ENCODE peak calls at places on chromosomes 16 and 17, in five cellular contexts. One of them, this sample, is unnamed. For H3K4me1, the result is how much of the 10 kb centered on the place peaks cover.

GRCh38 chr17:42189651-42189965 is 4.4 kb upstream of the HCRT start:
- DNase-seq in fibroblast of lung: no peak
- DNase-seq in CD8-positive, alpha-beta memory T cell: no peak
- DNase-seq in thoracic aorta: no peak
- DNase-seq in Karpas-422: no peak
- DNase-seq in this sample: no peak

GRCh38 chr16:81846105-81846504 is 67.0 kb downstream of the PLCG2 start:
- DNase-seq in CD8-positive, alpha-beta memory T cell: no peak
- DNase-seq in thoracic aorta: no peak
- DNase-seq in Karpas-422: no peak
- DNase-seq in fibroblast of lung: no peak
- DNase-seq in this sample: no peak

GRCh38 chr17:44438634-44439033 is 49.2 kb upstream of the ITGA2B start:
- DNase-seq in thoracic aorta: no peak
- DNase-seq in CD8-positive, alpha-beta memory T cell: no peak
- DNase-seq in fibroblast of lung: no peak
- DNase-seq in Karpas-422: no peak
- DNase-seq in this sample: no peak

GRCh38 chr17:45221081-45221996 is at the start of gene FMNL1:
- DNase-seq in Karpas-422: no peak
- DNase-seq in fibroblast of lung: no peak
- DNase-seq in thoracic aorta: no peak
- DNase-seq in CD8-positive, alpha-beta memory T cell: peak
- DNase-seq in this sample: peak

GRCh38 chr17:7445011-7445927 is at the start of gene CHRNB1:
- DNase-seq in thoracic aorta: no peak
- DNase-seq in CD8-positive, alpha-beta memory T cell: peak
- DNase-seq in fibroblast of lung: peak
- DNase-seq in Karpas-422: no peak
- DNase-seq in this sample: peak

GRCh38 chr17:82938486-82939212 is 98.8 kb upstream of the ZNF750 start:
- DNase-seq in fibroblast of lung: no peak
- DNase-seq in Karpas-422: no peak
- DNase-seq in thoracic aorta: no peak
- DNase-seq in CD8-positive, alpha-beta memory T cell: no peak
- DNase-seq in this sample: peak

GRCh38 chr17:61361084-61361483 is 38.6 kb upstream of the TBX2 start:
- DNase-seq in CD8-positive, alpha-beta memory T cell: no peak
- DNase-seq in Karpas-422: no peak
- DNase-seq in fibroblast of lung: peak
- DNase-seq in thoracic aorta: no peak
- DNase-seq in this sample: no peak

GRCh38 chr17:67602974-67603373 is 114.8 kb upstream of the NOL11 start:
- DNase-seq in fibroblast of lung: peak
- DNase-seq in CD8-positive, alpha-beta memory T cell: peak
- DNase-seq in thoracic aorta: no peak
- DNase-seq in Karpas-422: peak
- DNase-seq in this sample: no peak

GRCh38 chr16:89471225-89471624 is 19.1 kb downstream of the ANKRD11 start:
- DNase-seq in Karpas-422: no peak
- DNase-seq in fibroblast of lung: peak
- DNase-seq in thoracic aorta: no peak
- DNase-seq in CD8-positive, alpha-beta memory T cell: no peak
- DNase-seq in this sample: no peak

GRCh38 chr16:48232459-48233040 is 11.6 kb upstream of the LONP2 start:
- DNase-seq in Karpas-422: peak
- DNase-seq in thoracic aorta: no peak
- DNase-seq in CD8-positive, alpha-beta memory T cell: no peak
- DNase-seq in fibroblast of lung: peak
- DNase-seq in this sample: no peak

GRCh38 chr16:81940781-81941560 is 70.3 kb downstream of the SDR42E1 start:
- DNase-seq in thoracic aorta: no peak
- DNase-seq in CD8-positive, alpha-beta memory T cell: no peak
- DNase-seq in fibroblast of lung: peak
- DNase-seq in Karpas-422: no peak
- DNase-seq in this sample: no peak

GRCh38 chr17:36686123-36686669 is 84.8 kb downstream of the MRM1 start:
- DNase-seq in CD8-positive, alpha-beta memory T cell: no peak
- DNase-seq in Karpas-422: no peak
- DNase-seq in thoracic aorta: no peak
- DNase-seq in fibroblast of lung: no peak
- DNase-seq in this sample: no peak

GRCh38 chr17:76146053-76146875 is 5.2 kb upstream of the FOXJ1 start:
- DNase-seq in fibroblast of lung: no peak
- DNase-seq in thoracic aorta: no peak
- DNase-seq in Karpas-422: no peak
- DNase-seq in CD8-positive, alpha-beta memory T cell: no peak
- DNase-seq in this sample: no peak

GRCh38 chr16:35516551-35516950 is 2057.1 kb downstream of the TP53TG3F start:
- DNase-seq in Karpas-422: no peak
- DNase-seq in fibroblast of lung: no peak
- DNase-seq in CD8-positive, alpha-beta memory T cell: no peak
- DNase-seq in thoracic aorta: no peak
- DNase-seq in this sample: no peak

GRCh38 chr16:11207646-11208045 is 48.4 kb downstream of the SOCS1 start:
- DNase-seq in fibroblast of lung: no peak
- DNase-seq in CD8-positive, alpha-beta memory T cell: no peak
- DNase-seq in Karpas-422: no peak
- DNase-seq in thoracic aorta: no peak
- DNase-seq in this sample: no peak

GRCh38 chr16:75754126-75754525 is 27.8 kb upstream of the CPHXL start:
- DNase-seq in CD8-positive, alpha-beta memory T cell: no peak
- DNase-seq in Karpas-422: no peak
- DNase-seq in thoracic aorta: no peak
- DNase-seq in fibroblast of lung: no peak
- DNase-seq in this sample: no peak

GRCh38 chr16:87057291-87057881 is 259.8 kb downstream of the C16orf95 start:
- DNase-seq in CD8-positive, alpha-beta memory T cell: no peak
- DNase-seq in Karpas-422: no peak
- DNase-seq in thoracic aorta: no peak
- DNase-seq in fibroblast of lung: no peak
- DNase-seq in this sample: no peak

GRCh38 chr16:81517630-81518438 is 73.2 kb downstream of the CMIP start:
- DNase-seq in fibroblast of lung: peak
- DNase-seq in CD8-positive, alpha-beta memory T cell: no peak
- DNase-seq in thoracic aorta: no peak
- DNase-seq in Karpas-422: no peak
- DNase-seq in this sample: no peak

GRCh38 chr17:5580974-5581373 is 3.3 kb downstream of the NLRP1 start:
- DNase-seq in CD8-positive, alpha-beta memory T cell: no peak
- DNase-seq in thoracic aorta: no peak
- DNase-seq in Karpas-422: peak
- DNase-seq in fibroblast of lung: no peak
- DNase-seq in this sample: no peak

GRCh38 chr16:11312718-11313492 is 31.8 kb upstream of the PRM1 start:
- DNase-seq in Karpas-422: no peak
- DNase-seq in thoracic aorta: no peak
- DNase-seq in fibroblast of lung: peak
- DNase-seq in CD8-positive, alpha-beta memory T cell: peak
- DNase-seq in this sample: no peak

GRCh38 chr17:80036715-80037477 is 454 bp downstream of the CCDC40 start:
- DNase-seq in Karpas-422: no peak
- DNase-seq in CD8-positive, alpha-beta memory T cell: peak
- DNase-seq in fibroblast of lung: peak
- DNase-seq in thoracic aorta: no peak
- DNase-seq in this sample: no peak

GRCh38 chr16:15790458-15790857 is 66.4 kb downstream of the MYH11 start:
- DNase-seq in fibroblast of lung: peak
- DNase-seq in Karpas-422: no peak
- DNase-seq in thoracic aorta: no peak
- DNase-seq in CD8-positive, alpha-beta memory T cell: no peak
- DNase-seq in this sample: no peak

GRCh38 chr16:64455275-64455674 is 666.6 kb downstream of the CDH11 start:
- DNase-seq in fibroblast of lung: peak
- DNase-seq in thoracic aorta: no peak
- DNase-seq in CD8-positive, alpha-beta memory T cell: no peak
- DNase-seq in Karpas-422: peak
- DNase-seq in this sample: no peak

GRCh38 chr16:3774156-3774767 is 56.9 kb upstream of the TRAP1 start:
- DNase-seq in thoracic aorta: no peak
- DNase-seq in CD8-positive, alpha-beta memory T cell: no peak
- DNase-seq in Karpas-422: no peak
- DNase-seq in fibroblast of lung: peak
- DNase-seq in this sample: peak

GRCh38 chr17:15485045-15485444 is 17.6 kb upstream of the CDRT4 start:
- DNase-seq in thoracic aorta: no peak
- DNase-seq in CD8-positive, alpha-beta memory T cell: no peak
- DNase-seq in fibroblast of lung: no peak
- DNase-seq in Karpas-422: no peak
- DNase-seq in this sample: no peak

GRCh38 chr17:76155988-76156661 is 15.1 kb upstream of the FOXJ1 start:
- DNase-seq in Karpas-422: no peak
- DNase-seq in fibroblast of lung: no peak
- DNase-seq in thoracic aorta: no peak
- DNase-seq in CD8-positive, alpha-beta memory T cell: no peak
- DNase-seq in this sample: no peak

GRCh38 chr16:66925322-66925840 is at the start of gene RRAD:
- DNase-seq in CD8-positive, alpha-beta memory T cell: peak
- DNase-seq in thoracic aorta: peak
- DNase-seq in fibroblast of lung: peak
- DNase-seq in Karpas-422: no peak
- DNase-seq in this sample: peak

DNA sequence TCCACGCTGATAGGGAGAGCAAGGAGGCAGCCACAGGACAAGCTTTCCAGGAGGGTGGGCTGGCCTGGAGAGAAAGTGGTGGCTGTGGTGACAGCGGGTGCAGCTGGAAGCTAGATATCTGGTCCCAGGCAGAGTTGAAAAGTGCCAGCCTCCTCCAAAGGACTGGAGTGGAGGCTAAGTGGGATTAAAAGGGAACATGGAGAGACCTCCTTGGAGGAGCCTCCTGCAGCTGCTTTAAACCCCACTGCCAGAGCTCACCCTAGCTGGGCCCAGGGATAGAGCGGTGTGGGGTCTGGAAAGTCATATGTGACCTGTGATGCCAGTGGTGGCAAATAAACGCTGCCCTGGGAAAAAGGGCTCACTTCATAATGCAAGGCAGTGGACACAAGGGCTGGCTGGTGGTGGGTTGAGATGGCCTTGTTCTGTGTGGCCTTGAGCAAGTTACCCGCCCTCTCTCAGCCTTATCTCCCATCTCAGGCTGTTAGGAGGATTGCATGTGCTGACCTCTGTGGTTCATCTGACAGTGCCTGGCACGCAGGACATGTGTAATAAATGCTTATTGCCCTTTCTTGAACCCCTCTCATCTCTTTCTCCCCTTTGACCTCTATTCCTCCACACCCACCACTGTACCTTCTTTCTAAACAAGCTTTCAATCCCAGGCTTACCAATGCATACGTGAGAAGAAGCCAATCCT is 61.0 kb upstream of the LGALS9 start:
- DNase-seq in Karpas-422: no peak
- DNase-seq in fibroblast of lung: no peak
- DNase-seq in CD8-positive, alpha-beta memory T cell: no peak
- DNase-seq in thoracic aorta: no peak
- DNase-seq in this sample: no peak
- H3K4me1 ChIP-seq in Karpas-422: under half
- H3K4me1 ChIP-seq in fibroblast of lung: under half
- H3K4me1 ChIP-seq in CD8-positive, alpha-beta memory T cell: under half
- H3K4me1 ChIP-seq in thoracic aorta: under half
- H3K4me1 ChIP-seq in this sample: half or more

GRCh38 chr16:981695-982151 is at the start of gene SOX8:
- DNase-seq in CD8-positive, alpha-beta memory T cell: no peak
- DNase-seq in fibroblast of lung: no peak
- DNase-seq in thoracic aorta: no peak
- DNase-seq in Karpas-422: no peak
- DNase-seq in this sample: no peak
- H3K4me3 ChIP-seq in CD8-positive, alpha-beta memory T cell: peak
- H3K4me3 ChIP-seq in fibroblast of lung: peak
- H3K4me3 ChIP-seq in thoracic aorta: peak
- H3K4me3 ChIP-seq in Karpas-422: no peak
- H3K4me3 ChIP-seq in this sample: peak

GRCh38 chr17:50219939-50220465 is 18.6 kb upstream of the COL1A1 start:
- DNase-seq in Karpas-422: no peak
- DNase-seq in CD8-positive, alpha-beta memory T cell: no peak
- DNase-seq in fibroblast of lung: peak
- DNase-seq in thoracic aorta: no peak
- DNase-seq in this sample: no peak

GRCh38 chr17:50222922-50223321 is 21.5 kb upstream of the COL1A1 start:
- DNase-seq in fibroblast of lung: no peak
- DNase-seq in CD8-positive, alpha-beta memory T cell: no peak
- DNase-seq in thoracic aorta: peak
- DNase-seq in Karpas-422: no peak
- DNase-seq in this sample: no peak

GRCh38 chr17:50219345-50219744 is 17.9 kb upstream of the COL1A1 start:
- DNase-seq in fibroblast of lung: peak
- DNase-seq in CD8-positive, alpha-beta memory T cell: no peak
- DNase-seq in thoracic aorta: no peak
- DNase-seq in Karpas-422: no peak
- DNase-seq in this sample: no peak

GRCh38 chr17:50220811-50221210 is 19.4 kb upstream of the COL1A1 start:
- DNase-seq in Karpas-422: no peak
- DNase-seq in CD8-positive, alpha-beta memory T cell: no peak
- DNase-seq in fibroblast of lung: no peak
- DNase-seq in thoracic aorta: no peak
- DNase-seq in this sample: no peak

DNA sequence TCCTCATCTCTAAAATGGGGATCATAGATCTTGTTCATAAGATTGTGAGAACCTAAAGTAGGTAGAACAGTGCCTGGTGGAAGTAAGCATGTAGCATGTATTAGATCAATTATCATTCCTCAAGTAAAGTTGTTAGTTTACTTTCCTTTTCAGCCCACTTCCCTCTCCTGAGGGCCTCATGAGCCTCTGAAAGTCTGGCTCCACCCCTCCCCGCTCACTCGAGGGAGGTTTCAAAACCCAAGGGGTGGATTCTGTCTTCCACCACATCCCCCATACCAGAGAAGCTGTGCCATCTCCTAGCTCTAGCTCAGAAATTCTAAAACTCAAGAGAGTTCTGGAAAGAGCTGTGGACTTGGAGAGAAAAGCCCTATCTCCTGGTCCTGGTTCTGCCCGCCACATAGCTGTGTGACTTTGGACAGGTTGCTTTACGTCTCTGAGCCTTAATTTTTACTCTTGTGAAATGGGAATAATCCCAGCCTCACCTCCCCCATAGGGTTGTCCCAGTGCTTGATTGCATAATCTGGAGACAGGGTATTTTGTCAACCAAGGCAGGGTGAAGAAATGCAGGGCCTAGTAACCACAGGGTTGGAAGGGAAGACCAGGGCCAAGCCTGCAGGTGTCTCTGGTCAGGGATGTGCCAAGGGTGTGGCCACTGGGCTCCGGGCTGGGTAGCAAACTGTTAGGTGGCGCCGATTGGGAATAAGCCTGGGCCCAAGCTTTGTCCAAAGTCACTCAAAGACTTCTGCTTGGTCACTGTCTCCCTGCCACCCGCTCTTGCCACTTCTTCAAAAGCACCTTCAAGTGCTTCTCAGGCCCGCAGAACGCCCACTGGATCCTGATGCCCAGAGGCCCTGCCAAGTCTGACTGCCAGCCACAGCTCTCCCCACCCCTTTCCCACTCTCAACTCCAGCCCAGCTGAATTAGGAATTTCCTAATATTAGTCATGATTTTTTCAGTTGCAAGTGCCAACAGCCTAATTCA is 20.4 kb upstream of the COL1A1 start:
- DNase-seq in CD8-positive, alpha-beta memory T cell: no peak
- DNase-seq in Karpas-422: no peak
- DNase-seq in fibroblast of lung: peak
- DNase-seq in thoracic aorta: peak
- DNase-seq in this sample: no peak
- H3K27ac ChIP-seq in CD8-positive, alpha-beta memory T cell: no peak
- H3K27ac ChIP-seq in Karpas-422: no peak
- H3K27ac ChIP-seq in fibroblast of lung: peak
- H3K27ac ChIP-seq in thoracic aorta: peak
- H3K27ac ChIP-seq in this sample: peak

GRCh38 chr16:30694926-30695678 is 3.9 kb upstream of the SRCAP start:
- DNase-seq in Karpas-422: no peak
- DNase-seq in CD8-positive, alpha-beta memory T cell: no peak
- DNase-seq in fibroblast of lung: no peak
- DNase-seq in thoracic aorta: no peak
- DNase-seq in this sample: no peak
- H3K4me1 ChIP-seq in Karpas-422: under half
- H3K4me1 ChIP-seq in CD8-positive, alpha-beta memory T cell: under half
- H3K4me1 ChIP-seq in fibroblast of lung: under half
- H3K4me1 ChIP-seq in thoracic aorta: under half
- H3K4me1 ChIP-seq in this sample: under half

This sample was measured in left ventricle myocardium inferior.